ENCODE peak calls at places on chromosome 2, in seven cellular contexts. One of them, this sample, is unnamed.
A peak's percentile ranks its signal among the peaks of the same experiment; 100 is the strongest.

GRCh38 chr2:65361623-65362022 is 70.8 kb downstream of the SPRED2 start:
- DNase-seq in GM03348: peak; percentile 62
- DNase-seq in NCI-H1105: no peak
- DNase-seq in Caki2: no peak
- DNase-seq in fibroblast of pulmonary artery: no peak
- DNase-seq in occipital lobe: no peak
- DNase-seq in NCI-H1092 treated with DMSO at 0.1 percent for 48 hours: no peak
- DNase-seq in this sample: no peak

GRCh38 chr2:160752475-160753330 is 259.1 kb upstream of the RBMS1 start:
- DNase-seq in NCI-H1105: no peak
- DNase-seq in fibroblast of pulmonary artery: peak; percentile 50
- DNase-seq in occipital lobe: no peak
- DNase-seq in GM03348: peak; percentile 25
- DNase-seq in NCI-H1092 treated with DMSO at 0.1 percent for 48 hours: no peak
- DNase-seq in Caki2: no peak
- DNase-seq in this sample: no peak

GRCh38 chr2:99421469-99421868 is 68.3 kb downstream of the REV1 start:
- DNase-seq in NCI-H1105: no peak
- DNase-seq in Caki2: no peak
- DNase-seq in GM03348: no peak
- DNase-seq in NCI-H1092 treated with DMSO at 0.1 percent for 48 hours: no peak
- DNase-seq in occipital lobe: no peak
- DNase-seq in fibroblast of pulmonary artery: peak; percentile 60
- DNase-seq in this sample: no peak

GRCh38 chr2:127313359-127313758 is 19.4 kb upstream of the ERCC3 start:
- DNase-seq in NCI-H1105: no peak
- DNase-seq in NCI-H1092 treated with DMSO at 0.1 percent for 48 hours: no peak
- DNase-seq in GM03348: no peak
- DNase-seq in fibroblast of pulmonary artery: no peak
- DNase-seq in occipital lobe: no peak
- DNase-seq in Caki2: no peak
- DNase-seq in this sample: no peak

GRCh38 chr2:242085941-242086621 is 216.6 kb downstream of the RTP5 start:
- DNase-seq in GM03348: peak; percentile 33
- DNase-seq in occipital lobe: no peak
- DNase-seq in fibroblast of pulmonary artery: peak; percentile 9
- DNase-seq in Caki2: no peak
- DNase-seq in NCI-H1105: no peak
- DNase-seq in NCI-H1092 treated with DMSO at 0.1 percent for 48 hours: no peak
- DNase-seq in this sample: no peak

GRCh38 chr2:3628800-3629199 is 29.2 kb upstream of the ALLC start:
- DNase-seq in NCI-H1105: no peak
- DNase-seq in Caki2: no peak
- DNase-seq in NCI-H1092 treated with DMSO at 0.1 percent for 48 hours: peak; percentile 42
- DNase-seq in occipital lobe: no peak
- DNase-seq in GM03348: no peak
- DNase-seq in fibroblast of pulmonary artery: no peak
- DNase-seq in this sample: no peak

GRCh38 chr2:7010376-7010775 is 93.2 kb downstream of the RNF144A start:
- DNase-seq in GM03348: peak; percentile 77
- DNase-seq in fibroblast of pulmonary artery: peak; percentile 94
- DNase-seq in Caki2: no peak
- DNase-seq in NCI-H1092 treated with DMSO at 0.1 percent for 48 hours: no peak
- DNase-seq in occipital lobe: no peak
- DNase-seq in NCI-H1105: no peak
- DNase-seq in this sample: no peak

GRCh38 chr2:54503192-54503591 is 47.1 kb downstream of the SPTBN1 start:
- DNase-seq in NCI-H1092 treated with DMSO at 0.1 percent for 48 hours: peak; percentile 24
- DNase-seq in fibroblast of pulmonary artery: peak; percentile 60
- DNase-seq in NCI-H1105: peak; percentile 2
- DNase-seq in occipital lobe: no peak
- DNase-seq in Caki2: peak; percentile 13
- DNase-seq in GM03348: no peak
- DNase-seq in this sample: peak; percentile 51

GRCh38 chr2:113281920-113282746 is 3.4 kb upstream of the PAX8 start:
- DNase-seq in NCI-H1105: no peak
- DNase-seq in NCI-H1092 treated with DMSO at 0.1 percent for 48 hours: no peak
- DNase-seq in Caki2: peak; percentile 57
- DNase-seq in occipital lobe: no peak
- DNase-seq in GM03348: peak; percentile 15
- DNase-seq in fibroblast of pulmonary artery: peak; percentile 6
- DNase-seq in this sample: no peak

GRCh38 chr2:96824079-96824870 is 8.2 kb downstream of the CNNM3 start:
- DNase-seq in occipital lobe: no peak
- DNase-seq in GM03348: no peak
- DNase-seq in NCI-H1105: no peak
- DNase-seq in Caki2: no peak
- DNase-seq in NCI-H1092 treated with DMSO at 0.1 percent for 48 hours: no peak
- DNase-seq in fibroblast of pulmonary artery: peak; percentile 72
- DNase-seq in this sample: no peak

GRCh38 chr2:3338360-3338759 is 39.3 kb downstream of the EIPR1 start:
- DNase-seq in NCI-H1092 treated with DMSO at 0.1 percent for 48 hours: no peak
- DNase-seq in fibroblast of pulmonary artery: no peak
- DNase-seq in occipital lobe: no peak
- DNase-seq in GM03348: no peak
- DNase-seq in Caki2: no peak
- DNase-seq in NCI-H1105: no peak
- DNase-seq in this sample: no peak

GRCh38 chr2:145022671-145023330 is 502.9 kb upstream of the ZEB2 start:
- DNase-seq in NCI-H1092 treated with DMSO at 0.1 percent for 48 hours: no peak
- DNase-seq in GM03348: peak; percentile 6
- DNase-seq in occipital lobe: no peak
- DNase-seq in fibroblast of pulmonary artery: peak; percentile 68
- DNase-seq in Caki2: no peak
- DNase-seq in NCI-H1105: no peak
- DNase-seq in this sample: no peak

GRCh38 chr2:241496904-241497877 is 11.2 kb downstream of the STK25 start:
- DNase-seq in NCI-H1092 treated with DMSO at 0.1 percent for 48 hours: peak; percentile 12
- DNase-seq in NCI-H1105: no peak
- DNase-seq in fibroblast of pulmonary artery: no peak
- DNase-seq in Caki2: no peak
- DNase-seq in occipital lobe: no peak
- DNase-seq in GM03348: no peak
- DNase-seq in this sample: no peak

GRCh38 chr2:209191139-209191538 is 232.7 kb upstream of the MAP2 start:
- DNase-seq in NCI-H1105: no peak
- DNase-seq in occipital lobe: no peak
- DNase-seq in fibroblast of pulmonary artery: no peak
- DNase-seq in GM03348: no peak
- DNase-seq in Caki2: no peak
- DNase-seq in NCI-H1092 treated with DMSO at 0.1 percent for 48 hours: no peak
- DNase-seq in this sample: no peak

GRCh38 chr2:23077599-23077998 is 307.4 kb upstream of the KLHL29 start:
- DNase-seq in NCI-H1105: no peak
- DNase-seq in Caki2: no peak
- DNase-seq in occipital lobe: no peak
- DNase-seq in NCI-H1092 treated with DMSO at 0.1 percent for 48 hours: no peak
- DNase-seq in fibroblast of pulmonary artery: no peak
- DNase-seq in GM03348: no peak
- DNase-seq in this sample: no peak

GRCh38 chr2:10091182-10091932 is 11.1 kb upstream of the CYS1 start:
- DNase-seq in NCI-H1105: no peak
- DNase-seq in GM03348: no peak
- DNase-seq in fibroblast of pulmonary artery: no peak
- DNase-seq in NCI-H1092 treated with DMSO at 0.1 percent for 48 hours: no peak
- DNase-seq in occipital lobe: no peak
- DNase-seq in Caki2: no peak
- DNase-seq in this sample: no peak

GRCh38 chr2:180980943-180981898 is 816 bp downstream of the UBE2E3 start:
- DNase-seq in GM03348: peak; percentile 70
- DNase-seq in NCI-H1105: no peak
- DNase-seq in NCI-H1092 treated with DMSO at 0.1 percent for 48 hours: peak; percentile 33
- DNase-seq in occipital lobe: peak; percentile 45
- DNase-seq in fibroblast of pulmonary artery: peak; percentile 46
- DNase-seq in Caki2: peak; percentile 30
- DNase-seq in this sample: peak; percentile 64

GRCh38 chr2:170002096-170002495 is 174.8 kb downstream of the UBR3 start:
- DNase-seq in NCI-H1105: no peak
- DNase-seq in GM03348: no peak
- DNase-seq in occipital lobe: no peak
- DNase-seq in NCI-H1092 treated with DMSO at 0.1 percent for 48 hours: no peak
- DNase-seq in fibroblast of pulmonary artery: no peak
- DNase-seq in Caki2: no peak
- DNase-seq in this sample: no peak

GRCh38 chr2:175576875-175577274 is 395.4 kb upstream of the ATP5MC3 start:
- DNase-seq in NCI-H1092 treated with DMSO at 0.1 percent for 48 hours: no peak
- DNase-seq in fibroblast of pulmonary artery: no peak
- DNase-seq in occipital lobe: no peak
- DNase-seq in NCI-H1105: no peak
- DNase-seq in Caki2: no peak
- DNase-seq in GM03348: peak; percentile 11
- DNase-seq in this sample: no peak

This sample was measured in G401.